ENCODE peak calls at places on chromosomes 7 and 10, in five cellular contexts. One of them, this sample, is unnamed.

GRCh38 chr10:109977382-109977806 is 30.4 kb upstream of the ADD3 start:
- ATAC-seq in HepG2: peak
- ATAC-seq in A549: no peak
- ATAC-seq in GM12878: no peak
- ATAC-seq in K562: no peak
- ATAC-seq in this sample: peak

GRCh38 chr7:125618516-125618915 is 688.9 kb upstream of the POT1 start:
- ATAC-seq in HepG2: no peak
- ATAC-seq in A549: no peak
- ATAC-seq in GM12878: no peak
- ATAC-seq in K562: no peak
- ATAC-seq in this sample: no peak

GRCh38 chr10:47361293-47361692 is 13.1 kb downstream of the RBP3 start:
- ATAC-seq in HepG2: peak
- ATAC-seq in A549: peak
- ATAC-seq in GM12878: peak
- ATAC-seq in K562: peak
- ATAC-seq in this sample: no peak

GRCh38 chr10:22442468-22442867 is 97.2 kb downstream of the SPAG6 start:
- ATAC-seq in HepG2: no peak
- ATAC-seq in A549: no peak
- ATAC-seq in GM12878: no peak
- ATAC-seq in K562: no peak
- ATAC-seq in this sample: no peak

GRCh38 chr7:72217151-72217550 is 195.0 kb downstream of the CALN1 start:
- ATAC-seq in HepG2: no peak
- ATAC-seq in A549: no peak
- ATAC-seq in GM12878: no peak
- ATAC-seq in K562: no peak
- ATAC-seq in this sample: no peak

GRCh38 chr10:71812913-71813590 is 38.0 kb downstream of the PSAP start:
- ATAC-seq in HepG2: peak
- ATAC-seq in A549: peak
- ATAC-seq in GM12878: no peak
- ATAC-seq in K562: no peak
- ATAC-seq in this sample: no peak

GRCh38 chr10:35552622-35553342 is 52.4 kb upstream of the GJD4 start:
- ATAC-seq in HepG2: no peak
- ATAC-seq in A549: no peak
- ATAC-seq in GM12878: no peak
- ATAC-seq in K562: no peak
- ATAC-seq in this sample: no peak

GRCh38 chr10:68526634-68527132 is 640 bp downstream of the SLC25A16 start:
- ATAC-seq in HepG2: peak
- ATAC-seq in A549: no peak
- ATAC-seq in GM12878: no peak
- ATAC-seq in K562: peak
- ATAC-seq in this sample: no peak

GRCh38 chr7:139088268-139088667 is 21.3 kb downstream of the ZC3HAV1 start:
- ATAC-seq in HepG2: no peak
- ATAC-seq in A549: no peak
- ATAC-seq in GM12878: no peak
- ATAC-seq in K562: no peak
- ATAC-seq in this sample: no peak

GRCh38 chr7:111266613-111267012 is 175.7 kb downstream of the LRRN3 start:
- ATAC-seq in HepG2: peak
- ATAC-seq in A549: no peak
- ATAC-seq in GM12878: no peak
- ATAC-seq in K562: no peak
- ATAC-seq in this sample: no peak

GRCh38 chr10:114367041-114367675 is 37.1 kb downstream of the AFAP1L2 start:
- ATAC-seq in HepG2: no peak
- ATAC-seq in A549: peak
- ATAC-seq in GM12878: peak
- ATAC-seq in K562: no peak
- ATAC-seq in this sample: peak

GRCh38 chr7:77859343-77859742 is 60.8 kb downstream of the PHTF2 start:
- ATAC-seq in HepG2: no peak
- ATAC-seq in A549: no peak
- ATAC-seq in GM12878: peak
- ATAC-seq in K562: no peak
- ATAC-seq in this sample: no peak

GRCh38 chr10:4242561-4243035 is 457.6 kb upstream of the KLF6 start:
- ATAC-seq in HepG2: no peak
- ATAC-seq in A549: no peak
- ATAC-seq in GM12878: no peak
- ATAC-seq in K562: no peak
- ATAC-seq in this sample: no peak

GRCh38 chr7:37363536-37364172 is 85.0 kb downstream of the ELMO1 start:
- ATAC-seq in HepG2: no peak
- ATAC-seq in A549: no peak
- ATAC-seq in GM12878: no peak
- ATAC-seq in K562: no peak
- ATAC-seq in this sample: no peak

GRCh38 chr7:71871446-71871845 is 540.7 kb downstream of the CALN1 start:
- ATAC-seq in HepG2: no peak
- ATAC-seq in A549: no peak
- ATAC-seq in GM12878: no peak
- ATAC-seq in K562: peak
- ATAC-seq in this sample: no peak

GRCh38 chr10:122468923-122469781 is 7.8 kb downstream of the HTRA1 start:
- ATAC-seq in HepG2: no peak
- ATAC-seq in A549: peak
- ATAC-seq in GM12878: no peak
- ATAC-seq in K562: no peak
- ATAC-seq in this sample: peak

GRCh38 chr7:21617513-21617912 is 74.7 kb downstream of the DNAH11 start:
- ATAC-seq in HepG2: peak
- ATAC-seq in A549: peak
- ATAC-seq in GM12878: no peak
- ATAC-seq in K562: no peak
- ATAC-seq in this sample: peak

GRCh38 chr10:34766811-34767516 is 48.1 kb downstream of the PARD3 start:
- ATAC-seq in HepG2: no peak
- ATAC-seq in A549: no peak
- ATAC-seq in GM12878: peak
- ATAC-seq in K562: no peak
- ATAC-seq in this sample: no peak

GRCh38 chr7:2225336-2225735 is 7.4 kb downstream of the MAD1L1 start:
- ATAC-seq in HepG2: no peak
- ATAC-seq in A549: no peak
- ATAC-seq in GM12878: no peak
- ATAC-seq in K562: no peak
- ATAC-seq in this sample: no peak

GRCh38 chr7:86931439-86931838 is 128.0 kb downstream of the ELAPOR2 start:
- ATAC-seq in HepG2: no peak
- ATAC-seq in A549: no peak
- ATAC-seq in GM12878: peak
- ATAC-seq in K562: no peak
- ATAC-seq in this sample: no peak

GRCh38 chr10:21744223-21744622 is 210.2 kb downstream of the MLLT10 start:
- ATAC-seq in HepG2: no peak
- ATAC-seq in A549: no peak
- ATAC-seq in GM12878: no peak
- ATAC-seq in K562: no peak
- ATAC-seq in this sample: no peak

GRCh38 chr7:80790877-80791276 is 128.0 kb downstream of the SEMA3C start:
- ATAC-seq in HepG2: no peak
- ATAC-seq in A549: no peak
- ATAC-seq in GM12878: no peak
- ATAC-seq in K562: no peak
- ATAC-seq in this sample: peak

GRCh38 chr10:86804805-86805204 is 48.4 kb downstream of the BMPR1A start:
- ATAC-seq in HepG2: no peak
- ATAC-seq in A549: no peak
- ATAC-seq in GM12878: no peak
- ATAC-seq in K562: no peak
- ATAC-seq in this sample: no peak

GRCh38 chr7:3953946-3954345 is 652.9 kb downstream of the SDK1 start:
- ATAC-seq in HepG2: peak
- ATAC-seq in A549: no peak
- ATAC-seq in GM12878: no peak
- ATAC-seq in K562: no peak
- ATAC-seq in this sample: no peak
- TF ChIP-seq EP300 in HepG2: no peak
- TF ChIP-seq EP300 in A549: no peak
- TF ChIP-seq EP300 in GM12878: no peak
- TF ChIP-seq EP300 in K562: no peak
- TF ChIP-seq EP300 in this sample: no peak

GRCh38 chr10:75110006-75110632 is 1.3 kb upstream of the SAMD8 start:
- ATAC-seq in HepG2: no peak
- ATAC-seq in A549: no peak
- ATAC-seq in GM12878: no peak
- ATAC-seq in K562: no peak
- ATAC-seq in this sample: no peak
- H3K27ac ChIP-seq in HepG2: no peak
- H3K27ac ChIP-seq in A549: peak
- H3K27ac ChIP-seq in GM12878: no peak
- H3K27ac ChIP-seq in K562: peak
- H3K27ac ChIP-seq in this sample: peak

DNA sequence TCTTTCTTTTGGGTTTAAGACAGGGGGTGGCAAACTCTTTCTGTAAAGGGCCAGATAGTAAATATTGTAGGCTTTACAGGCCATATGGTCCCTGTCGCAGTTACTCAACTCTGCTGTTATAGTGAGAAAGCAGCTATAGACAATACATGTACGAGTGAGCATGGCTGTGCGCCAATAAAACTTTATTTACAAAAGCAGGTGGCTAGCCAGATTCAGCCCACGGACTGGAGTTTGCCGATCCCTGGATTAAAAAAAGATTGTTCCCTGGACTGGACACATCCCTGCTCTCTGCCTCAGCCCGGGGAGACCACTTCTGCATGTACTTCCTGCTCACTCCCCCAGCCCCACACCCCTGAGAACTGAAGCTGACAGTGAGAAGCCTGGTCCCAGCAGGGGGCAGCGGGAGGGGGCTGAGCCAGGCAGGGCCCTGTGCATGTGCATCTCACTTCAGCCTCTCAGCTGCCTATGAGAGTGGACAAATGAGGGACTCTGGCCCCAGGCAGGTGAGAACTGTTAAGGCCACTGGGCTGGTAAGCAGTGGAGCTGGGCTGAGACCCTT is 392.4 kb downstream of the PLXNA4 start:
- ATAC-seq in HepG2: no peak
- ATAC-seq in A549: no peak
- ATAC-seq in GM12878: no peak
- ATAC-seq in K562: no peak
- ATAC-seq in this sample: no peak
- TF ChIP-seq CTCF in HepG2: no peak
- TF ChIP-seq CTCF in A549: no peak
- TF ChIP-seq CTCF in GM12878: no peak
- TF ChIP-seq CTCF in K562: no peak
- TF ChIP-seq CTCF in this sample: no peak

DNA sequence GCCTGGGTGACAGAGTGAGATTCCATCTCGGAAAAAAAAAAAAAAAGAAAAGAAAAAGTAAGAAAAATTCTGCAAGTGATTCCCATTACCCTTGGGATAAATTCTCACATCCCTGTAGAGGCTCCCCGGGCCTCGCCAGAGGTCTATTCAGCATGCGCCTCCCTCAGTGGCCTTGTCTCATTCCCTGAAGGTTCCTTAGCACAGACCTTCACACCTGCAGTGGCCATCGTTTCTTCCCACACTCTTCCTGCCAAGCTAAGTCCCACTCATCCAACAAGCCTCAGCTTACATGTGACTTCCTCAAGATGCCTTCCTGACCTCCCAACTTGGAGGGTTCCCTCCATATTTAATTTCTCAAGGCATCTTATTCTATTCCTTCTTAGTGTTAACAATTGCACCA is 20.9 kb upstream of the BAG3 start:
- ATAC-seq in HepG2: no peak
- ATAC-seq in A549: no peak
- ATAC-seq in GM12878: no peak
- ATAC-seq in K562: no peak
- ATAC-seq in this sample: no peak
- TF ChIP-seq EP300 in HepG2: no peak
- TF ChIP-seq EP300 in A549: no peak
- TF ChIP-seq EP300 in GM12878: no peak
- TF ChIP-seq EP300 in K562: no peak
- TF ChIP-seq EP300 in this sample: no peak

DNA sequence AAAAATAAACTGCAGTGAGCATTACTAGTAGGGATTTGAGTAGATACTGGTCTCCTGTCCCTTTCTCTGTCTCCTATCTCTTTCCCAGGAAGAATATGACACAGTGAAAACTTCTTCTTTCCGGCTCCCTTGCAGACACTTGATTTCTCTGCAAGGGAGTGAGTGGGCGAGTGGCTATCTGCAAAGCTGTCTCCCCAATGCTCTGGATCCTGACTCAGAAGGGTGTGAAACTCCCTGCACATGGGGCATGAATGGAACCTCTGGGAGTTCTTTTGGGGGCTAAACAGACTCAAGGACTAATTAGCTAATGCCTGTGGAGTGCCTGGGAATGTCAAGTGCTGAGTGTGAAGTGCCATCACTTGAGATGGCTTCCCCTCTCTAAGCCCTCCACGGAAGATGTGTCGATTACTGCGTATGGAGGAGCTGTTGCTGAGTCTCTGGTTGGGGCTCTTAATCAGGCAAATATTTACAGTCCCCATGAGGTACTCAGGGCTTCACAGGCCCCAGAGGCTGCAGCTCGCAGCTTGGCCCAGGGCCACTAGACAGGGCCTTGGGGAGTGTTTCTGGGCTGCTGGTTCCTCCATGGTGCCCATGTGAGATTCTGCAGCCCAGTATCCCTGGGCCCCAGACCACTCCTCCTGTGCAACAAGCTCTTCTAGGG is 139.8 kb downstream of the RPS24 start:
- ATAC-seq in HepG2: no peak
- ATAC-seq in A549: no peak
- ATAC-seq in GM12878: no peak
- ATAC-seq in K562: no peak
- ATAC-seq in this sample: no peak
- H3K27ac ChIP-seq in HepG2: no peak
- H3K27ac ChIP-seq in A549: no peak
- H3K27ac ChIP-seq in GM12878: no peak
- H3K27ac ChIP-seq in K562: no peak
- H3K27ac ChIP-seq in this sample: no peak

GRCh38 chr10:100759331-100759730 is 13.9 kb downstream of the PAX2 start:
- ATAC-seq in HepG2: peak
- ATAC-seq in A549: peak
- ATAC-seq in GM12878: no peak
- ATAC-seq in K562: no peak
- ATAC-seq in this sample: no peak
- TF ChIP-seq CTCF in HepG2: peak
- TF ChIP-seq CTCF in A549: no peak
- TF ChIP-seq CTCF in GM12878: no peak
- TF ChIP-seq CTCF in K562: no peak
- TF ChIP-seq CTCF in this sample: no peak

GRCh38 chr10:77409697-77410471 is 227.7 kb downstream of the KCNMA1 start:
- ATAC-seq in HepG2: no peak
- ATAC-seq in A549: no peak
- ATAC-seq in GM12878: no peak
- ATAC-seq in K562: no peak
- ATAC-seq in this sample: no peak
- TF ChIP-seq EP300 in HepG2: no peak
- TF ChIP-seq EP300 in A549: no peak
- TF ChIP-seq EP300 in GM12878: no peak
- TF ChIP-seq EP300 in K562: no peak
- TF ChIP-seq EP300 in this sample: no peak